ENCODE peak calls at places on chromosomes 2 and 18, in eight cellular contexts. H is astrocyte of the spinal cord, C is adrenal gland, T is endodermal cell, Z is skeletal muscle cell, W is Peyer's patch, K is GM12865, Q is iPS DF 6.9. O is an unnamed sample.

GRCh38 chr2:224442092-224442999 is 40.4 kb upstream of the FAM124B start:
- DNase-seq in Z (no peak), C (no peak), T (no peak), K (peak), H (peak), Q (no peak), W (no peak), O (no peak)

GRCh38 chr18:43786893-43787292 is 509.6 kb upstream of the SYT4 start:
- DNase-seq in Z (no peak), Q (no peak), T (no peak), H (no peak), C (no peak), W (no peak), K (no peak), O (no peak)

GRCh38 chr2:214542866-214543265 is 132.0 kb downstream of the VWC2L start:
- DNase-seq in C (no peak), Q (no peak), Z (peak), T (no peak), K (no peak), W (no peak), H (peak), O (no peak)

GRCh38 chr2:181393472-181393871 is 63.7 kb upstream of the ITGA4 start:
- DNase-seq in Z (no peak), T (no peak), H (peak), Q (no peak), K (peak), W (no peak), C (no peak), O (peak)

GRCh38 chr2:28944535-28944934 is 36.6 kb upstream of the TOGARAM2 start:
- DNase-seq in C (no peak), Q (no peak), K (no peak), Z (no peak), T (no peak), W (no peak), H (no peak), O (no peak)

GRCh38 chr2:162333968-162334367 is 10.0 kb upstream of the GCA start:
- DNase-seq in T (peak), K (peak), Z (no peak), C (no peak), W (peak), Q (no peak), H (no peak), O (no peak)

GRCh38 chr2:85744771-85745601 is 8.8 kb upstream of the ATOH8 start:
- DNase-seq in Z (peak), K (no peak), Q (no peak), C (no peak), H (peak), T (no peak), W (no peak), O (no peak)

GRCh38 chr2:231642631-231643493 is 50.2 kb downstream of the TEX44 start:
- DNase-seq in K (peak), T (no peak), C (peak), H (peak), Q (no peak), W (peak), Z (peak), O (peak)

GRCh38 chr18:45386256-45386655 is 229.0 kb upstream of the SLC14A2 start:
- DNase-seq in W (no peak), C (no peak), H (peak), Z (no peak), T (peak), K (peak), Q (peak), O (no peak)

GRCh38 chr18:26405190-26405781 is 143.1 kb downstream of the KCTD1 start:
- DNase-seq in W (no peak), H (peak), T (peak), Z (no peak), K (peak), Q (no peak), C (peak), O (no peak)

GRCh38 chr2:227871375-227871788 is at the start of gene DAW1:
- DNase-seq in Z (no peak), T (peak), W (no peak), K (peak), C (peak), H (peak), Q (no peak), O (peak)

GRCh38 chr2:195238366-195238765 is 418.7 kb upstream of the SLC39A10 start:
- DNase-seq in C (no peak), H (peak), Z (no peak), W (no peak), Q (no peak), K (no peak), T (no peak), O (no peak)

GRCh38 chr2:15365411-15365810 is 195.7 kb downstream of the NBAS start:
- DNase-seq in H (no peak), T (no peak), K (no peak), W (no peak), Q (no peak), C (no peak), Z (no peak), O (no peak)

GRCh38 chr2:103289101-103289725 is 527.4 kb downstream of the TMEM182 start:
- DNase-seq in T (peak), Z (no peak), W (no peak), Q (no peak), H (no peak), C (no peak), K (no peak), O (no peak)

GRCh38 chr2:133609664-133610063 is 41.4 kb upstream of the NCKAP5 start:
- DNase-seq in H (no peak), W (no peak), T (no peak), Z (no peak), C (no peak), K (no peak), Q (no peak), O (no peak)

GRCh38 chr2:231926761-231927565 is 767 bp upstream of the NPPC start:
- DNase-seq in K (peak), Q (no peak), H (no peak), Z (no peak), T (peak), C (peak), W (no peak), O (no peak)

GRCh38 chr2:128379021-128380005 is 60.6 kb upstream of the HS6ST1 start:
- DNase-seq in Q (no peak), H (peak), W (no peak), Z (peak), K (no peak), T (peak), C (no peak), O (no peak)

GRCh38 chr2:71317060-71317459 is 14.5 kb upstream of the ZNF638 start:
- DNase-seq in T (no peak), H (no peak), C (no peak), W (no peak), K (no peak), Z (no peak), Q (no peak), O (no peak)

GRCh38 chr2:127104881-127105655 is 1.9 kb downstream of the BIN1 start:
- DNase-seq in Q (no peak), Z (no peak), C (peak), W (no peak), T (peak), H (no peak), K (no peak), O (no peak)

GRCh38 chr2:28448738-28449100 is 47.1 kb upstream of the PLB1 start:
- DNase-seq in Q (no peak), Z (no peak), H (no peak), T (no peak), K (no peak), W (no peak), C (no peak), O (no peak)

GRCh38 chr18:37742436-37742835 is 176.8 kb upstream of the CELF4 start:
- DNase-seq in W (no peak), T (peak), H (no peak), C (no peak), Z (no peak), K (no peak), Q (peak), O (no peak)

GRCh38 chr18:48575658-48576453 is 37.0 kb downstream of the CTIF start:
- DNase-seq in C (no peak), W (no peak), T (no peak), K (no peak), Q (no peak), H (peak), Z (no peak), O (no peak)

GRCh38 chr2:15846626-15847025 is 93.7 kb upstream of the MYCN start:
- DNase-seq in T (no peak), Z (no peak), C (no peak), H (no peak), K (no peak), W (no peak), Q (no peak), O (no peak)

GRCh38 chr18:60329131-60329530 is 43.4 kb downstream of the MC4R start:
- DNase-seq in C (no peak), T (no peak), Z (no peak), K (no peak), Q (no peak), W (no peak), H (no peak), O (no peak)

GRCh38 chr2:85888020-85888744 is 608 bp downstream of the ST3GAL5 start:
- DNase-seq in T (peak), C (no peak), Z (no peak), H (no peak), K (peak), W (peak), Q (no peak), O (no peak)

GRCh38 chr2:147500229-147500628 is 344.6 kb upstream of the ACVR2A start:
- DNase-seq in Z (no peak), T (no peak), C (no peak), H (no peak), Q (no peak), K (no peak), W (no peak), O (no peak)

GRCh38 chr2:222076978-222077690 is 221.7 kb downstream of the PAX3 start:
- DNase-seq in Q (no peak), Z (peak), H (peak), K (no peak), C (no peak), T (no peak), W (no peak), O (no peak)

GRCh38 chr2:238024986-238025385 is 35.8 kb upstream of the SCLY start:
- DNase-seq in H (peak), W (no peak), T (no peak), C (no peak), Z (peak), Q (no peak), K (no peak), O (no peak)

GRCh38 chr2:20650880-20651730 is at the start of gene HS1BP3:
- DNase-seq in H (peak), K (peak), Z (no peak), Q (no peak), T (peak), W (peak), C (peak), O (no peak)

GRCh38 chr18:35707674-35708073 is 126.1 kb downstream of the GALNT1 start:
- DNase-seq in W (no peak), T (no peak), K (no peak), C (no peak), Q (no peak), Z (no peak), H (no peak), O (no peak)

GRCh38 chr2:118853129-118853640 is 5.7 kb upstream of the EN1 start:
- DNase-seq in W (no peak), Z (no peak), K (no peak), H (no peak), T (no peak), C (no peak), Q (no peak), O (no peak)

GRCh38 chr2:118853647-118854367 is 6.4 kb upstream of the EN1 start:
- DNase-seq in K (no peak), H (no peak), T (peak), Z (no peak), W (no peak), Q (no peak), C (no peak), O (no peak)

GRCh38 chr2:118856330-118856977 is 9.0 kb upstream of the EN1 start:
- DNase-seq in K (no peak), Q (no peak), H (no peak), T (peak), W (no peak), Z (no peak), C (no peak), O (no peak)

GRCh38 chr2:118855451-118856279 is 8.2 kb upstream of the EN1 start:
- DNase-seq in H (peak), Z (no peak), K (peak), C (peak), T (peak), W (peak), Q (no peak), O (peak)

GRCh38 chr2:118854507-118855300 is 7.3 kb upstream of the EN1 start:
- DNase-seq in H (no peak), Z (no peak), C (no peak), Q (no peak), K (no peak), W (no peak), T (peak), O (no peak)
- H3K4me3 ChIP-seq in H (no peak), Z (peak), C (no peak), Q (peak), K (no peak), W (no peak), T (peak), O (no peak)

GRCh38 chr2:38098351-38099095 is 22.6 kb upstream of the CYP1B1 start:
- DNase-seq in T (no peak), Z (no peak), Q (no peak), C (no peak), H (no peak), W (no peak), K (no peak), O (no peak)
- H3K4me3 ChIP-seq in T (peak), Z (peak), Q (no peak), C (no peak), H (no peak), W (peak), K (no peak), O (no peak)

DNA sequence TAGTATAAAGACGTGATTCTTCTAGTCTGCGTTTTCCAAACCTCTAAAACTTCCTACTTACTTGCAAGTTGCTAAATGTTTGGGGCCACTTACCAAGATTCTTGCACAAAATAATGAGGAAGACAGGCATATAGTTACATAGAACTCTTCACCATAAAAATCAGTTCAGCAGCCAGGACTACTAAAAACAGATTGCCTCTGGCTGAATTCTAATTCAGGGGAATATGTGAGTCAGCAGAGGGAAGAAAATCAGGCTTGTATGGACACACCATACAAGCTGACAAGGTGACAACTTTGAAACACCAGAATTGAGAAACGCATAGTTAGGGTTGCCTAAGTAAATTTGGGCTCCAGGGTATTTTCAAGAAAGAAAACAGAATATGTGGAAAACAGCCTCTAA is 2.7 kb upstream of the PEX13 start:
- DNase-seq in T (no peak), W (no peak), K (no peak), H (no peak), Z (no peak), C (no peak), Q (no peak), O (no peak)
- H3K4me3 ChIP-seq in T (no peak), W (no peak), K (no peak), H (no peak), Z (no peak), C (no peak), Q (no peak), O (no peak)

GRCh38 chr2:135620223-135620622 is 88.9 kb downstream of the R3HDM1 start:
- DNase-seq in Q (no peak), K (no peak), Z (no peak), H (no peak), C (no peak), W (no peak), T (no peak), O (no peak)

GRCh38 chr2:135615404-135615803 is 84.1 kb downstream of the R3HDM1 start:
- DNase-seq in Z (no peak), K (peak), T (no peak), C (no peak), W (no peak), H (no peak), Q (no peak), O (peak)

GRCh38 chr2:135612319-135612718 is 81.0 kb downstream of the R3HDM1 start:
- DNase-seq in Q (no peak), H (no peak), K (no peak), W (no peak), Z (no peak), T (no peak), C (no peak), O (no peak)

DNA sequence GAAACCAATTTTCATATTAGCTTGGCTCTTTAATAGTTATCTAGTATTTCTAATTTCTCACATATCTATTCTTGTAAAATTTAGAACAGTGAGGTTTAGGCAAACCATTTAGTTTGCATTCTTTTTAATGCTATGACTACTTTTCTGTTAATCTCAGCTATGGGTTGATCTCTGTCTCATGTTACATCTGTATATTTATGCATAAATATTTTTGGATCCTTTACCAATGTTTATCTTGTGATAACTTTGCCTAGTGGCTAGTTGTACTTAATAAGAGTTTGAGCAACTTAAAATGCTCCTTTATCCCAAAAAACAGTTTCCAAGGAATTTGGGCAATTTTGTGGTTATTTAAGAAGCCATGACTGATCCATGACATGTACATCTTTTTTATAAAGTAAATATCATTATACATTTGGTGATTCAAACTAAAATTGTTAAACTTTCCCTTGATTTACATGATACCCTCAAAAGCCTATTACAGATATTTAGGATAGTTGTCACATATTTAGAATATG is 86.3 kb downstream of the R3HDM1 start:
- DNase-seq in H (no peak), K (no peak), Z (no peak), T (no peak), C (no peak), W (no peak), Q (no peak), O (no peak)
- H3K4me3 ChIP-seq in H (no peak), K (no peak), Z (no peak), T (no peak), C (no peak), W (no peak), Q (no peak), O (no peak)

DNA sequence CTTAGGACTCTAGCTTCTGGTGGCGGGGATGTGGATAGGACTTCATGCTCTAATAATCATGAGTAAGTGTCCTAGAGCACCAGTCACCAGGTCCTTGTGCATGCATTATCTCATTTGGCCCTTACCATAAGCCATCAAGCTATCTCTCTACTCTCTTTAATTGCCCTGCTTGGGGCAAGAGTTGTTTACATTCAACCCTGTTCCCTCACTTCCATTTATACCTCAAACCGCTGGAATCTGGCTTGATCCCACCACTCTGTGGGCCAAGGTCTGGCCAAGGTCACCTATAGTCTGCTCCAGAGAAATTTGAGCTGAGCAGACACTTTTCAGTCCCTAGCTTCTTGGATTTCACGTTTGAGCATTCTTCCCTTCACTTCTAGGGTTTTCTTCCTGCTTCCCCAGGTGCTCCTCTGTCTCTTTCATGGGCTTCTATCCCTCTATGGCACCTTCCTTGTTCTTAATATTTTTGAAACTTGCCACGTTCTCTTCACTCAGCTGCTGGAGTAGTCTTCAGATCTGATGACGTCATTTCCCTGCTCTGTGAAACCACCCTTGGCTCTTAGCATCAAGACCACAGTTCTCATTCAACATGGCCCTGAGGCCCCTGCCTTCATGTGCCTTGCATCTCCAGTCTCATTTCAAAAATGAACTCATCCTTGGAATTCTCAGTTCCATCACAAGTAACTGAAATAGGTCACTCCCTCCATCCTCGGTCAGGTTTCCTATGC is 94.9 kb upstream of the GATA6 start:
- DNase-seq in K (peak), W (no peak), C (no peak), H (no peak), Q (no peak), T (no peak), Z (no peak), O (no peak)
- H3K4me3 ChIP-seq in K (no peak), W (no peak), C (no peak), H (no peak), Q (no peak), T (no peak), Z (no peak), O (no peak)